ENCODE peak calls at places on chromosomes 7 and 10, in four cellular contexts. Q is SJCRH30, T is ovary, B is body of pancreas. R is an unnamed sample. For H3K9me3, the result is how much of the 10 kb centered on the place peaks cover.

GRCh38 chr7:121529003-121529402 is 132.9 kb upstream of the FAM3C start:
- DNase-seq in Q (no peak), T (no peak), B (no peak), R (no peak)

GRCh38 chr10:52956451-52956850 is 183.9 kb upstream of the MBL2 start:
- DNase-seq in Q (no peak), T (no peak), B (no peak), R (peak)

GRCh38 chr10:119318411-119319160 is 111.2 kb downstream of the GRK5 start:
- DNase-seq in Q (no peak), T (no peak), B (no peak), R (no peak)

GRCh38 chr10:132211246-132211645 is 24.5 kb downstream of the DPYSL4 start:
- DNase-seq in Q (no peak), T (no peak), B (no peak), R (no peak)

GRCh38 chr10:58175990-58176910 is 91.4 kb downstream of the IPMK start:
- DNase-seq in Q (no peak), T (no peak), B (no peak), R (no peak)

GRCh38 chr10:70736470-70736982 is 48.7 kb downstream of the TBATA start:
- DNase-seq in Q (no peak), T (no peak), B (no peak), R (peak)

GRCh38 chr7:148930335-148930734 is 46.2 kb upstream of the EZH2 start:
- DNase-seq in Q (no peak), T (no peak), B (no peak), R (no peak)

GRCh38 chr10:98460837-98461499 is 14.2 kb upstream of the HPS1 start:
- DNase-seq in Q (peak), T (peak), B (peak), R (peak)

GRCh38 chr10:119201233-119201632 is 6.1 kb upstream of the GRK5 start:
- DNase-seq in Q (no peak), T (no peak), B (no peak), R (no peak)

GRCh38 chr10:100814751-100815474 is 69.5 kb downstream of the PAX2 start:
- DNase-seq in Q (no peak), T (no peak), B (no peak), R (no peak)

GRCh38 chr7:130084037-130084875 is 13.9 kb downstream of the KLHDC10 start:
- DNase-seq in Q (no peak), T (no peak), B (no peak), R (no peak)

GRCh38 chr10:118569882-118570252 is 25.6 kb downstream of the PRLHR start:
- DNase-seq in Q (no peak), T (no peak), B (no peak), R (no peak)

GRCh38 chr7:118642396-118642795 is 417.9 kb downstream of the ANKRD7 start:
- DNase-seq in Q (no peak), T (no peak), B (no peak), R (no peak)

GRCh38 chr10:47378606-47379444 is 5.3 kb downstream of the ZNF488 start:
- DNase-seq in Q (no peak), T (no peak), B (no peak), R (no peak)

GRCh38 chr10:124735491-124736286 is 8.5 kb downstream of the FAM53B start:
- DNase-seq in Q (no peak), T (peak), B (no peak), R (no peak)

GRCh38 chr10:105140600-105140999 is 499.5 kb downstream of the SORCS3 start:
- DNase-seq in Q (no peak), T (no peak), B (no peak), R (no peak)

GRCh38 chr7:78585958-78586357 is 787.4 kb downstream of the PHTF2 start:
- DNase-seq in Q (no peak), T (no peak), B (no peak), R (no peak)

GRCh38 chr7:45594780-45595535 is 20.8 kb downstream of the ADCY1 start:
- DNase-seq in Q (no peak), T (no peak), B (no peak), R (no peak)

GRCh38 chr7:139572704-139573395 is 49.4 kb downstream of the CLEC2L start:
- DNase-seq in Q (no peak), T (peak), B (no peak), R (no peak)

GRCh38 chr7:148575640-148576411 is 14.7 kb upstream of the C7orf33 start:
- DNase-seq in Q (peak), T (peak), B (peak), R (peak)

GRCh38 chr10:110425684-110426293 is 71.9 kb upstream of the DUSP5 start:
- DNase-seq in Q (no peak), T (no peak), B (peak), R (peak)

GRCh38 chr7:65269150-65269856 is 104.4 kb upstream of the ZNF92 start:
- DNase-seq in Q (peak), T (peak), B (peak), R (no peak)

GRCh38 chr10:48605786-48606529 is 1.1 kb upstream of the ARHGAP22 start:
- DNase-seq in Q (no peak), T (no peak), B (no peak), R (no peak)

GRCh38 chr7:134422646-134423045 is 36.3 kb downstream of the AKR1B1 start:
- DNase-seq in Q (no peak), T (no peak), B (no peak), R (no peak)

GRCh38 chr10:68333452-68333851 is 724 bp upstream of the PBLD start:
- DNase-seq in Q (no peak), T (no peak), B (no peak), R (no peak)

GRCh38 chr7:3162286-3162685 is 118.6 kb upstream of the CARD11 start:
- DNase-seq in Q (no peak), T (no peak), B (no peak), R (no peak)

GRCh38 chr10:84197643-84198042 is 3.3 kb downstream of the CDHR1 start:
- DNase-seq in Q (no peak), T (no peak), B (no peak), R (no peak)

GRCh38 chr10:59873924-59874323 is 32.4 kb downstream of the CCDC6 start:
- DNase-seq in Q (no peak), T (no peak), B (no peak), R (no peak)

GRCh38 chr7:123528265-123528664 is 6.1 kb downstream of the IQUB start:
- DNase-seq in Q (no peak), T (no peak), B (no peak), R (no peak)

GRCh38 chr7:64625114-64626082 is 40.5 kb upstream of the ZNF107 start:
- DNase-seq in Q (no peak), T (no peak), B (no peak), R (peak)

GRCh38 chr10:84424731-84425165 is 96.4 kb downstream of the CCSER2 start:
- DNase-seq in Q (peak), T (peak), B (peak), R (peak)

GRCh38 chr10:74704629-74705360 is 121.6 kb upstream of the KAT6B start:
- DNase-seq in Q (peak), T (no peak), B (peak), R (no peak)

GRCh38 chr7:21605008-21605407 is 62.2 kb downstream of the DNAH11 start:
- DNase-seq in Q (no peak), T (no peak), B (no peak), R (no peak)

GRCh38 chr10:49287689-49288340 is 11.2 kb upstream of the C10orf71 start:
- DNase-seq in Q (peak), T (no peak), B (no peak), R (no peak)

GRCh38 chr7:41700044-41700471 is 2.8 kb downstream of the INHBA start:
- DNase-seq in Q (no peak), T (peak), B (no peak), R (no peak)

GRCh38 chr7:41701542-41701941 is 1.3 kb downstream of the INHBA start:
- DNase-seq in Q (no peak), T (no peak), B (no peak), R (no peak)

GRCh38 chr7:41705109-41705871 is 2.4 kb upstream of the INHBA start:
- DNase-seq in Q (peak), T (peak), B (peak), R (peak)

GRCh38 chr7:41701068-41701467 is 1.8 kb downstream of the INHBA start:
- DNase-seq in Q (no peak), T (peak), B (no peak), R (no peak)

GRCh38 chr7:41702635-41703371 is at the start of gene INHBA:
- DNase-seq in Q (no peak), T (peak), B (no peak), R (no peak)
- H3K4me3 ChIP-seq in Q (no peak), T (no peak), B (no peak), R (no peak)

GRCh38 chr7:128902761-128903585 is 7.5 kb downstream of the KCP start:
- DNase-seq in Q (no peak), T (no peak), B (no peak), R (peak)
- H3K9me3 ChIP-seq in Q (under half), T (under half), B (under half), R (under half)

GRCh38 chr7:68006619-68007018 is 1010.0 kb downstream of the TYW1 start:
- DNase-seq in Q (no peak), T (no peak), B (no peak), R (no peak)
- H3K27ac ChIP-seq in Q (no peak), T (no peak), B (no peak), R (no peak)

DNA sequence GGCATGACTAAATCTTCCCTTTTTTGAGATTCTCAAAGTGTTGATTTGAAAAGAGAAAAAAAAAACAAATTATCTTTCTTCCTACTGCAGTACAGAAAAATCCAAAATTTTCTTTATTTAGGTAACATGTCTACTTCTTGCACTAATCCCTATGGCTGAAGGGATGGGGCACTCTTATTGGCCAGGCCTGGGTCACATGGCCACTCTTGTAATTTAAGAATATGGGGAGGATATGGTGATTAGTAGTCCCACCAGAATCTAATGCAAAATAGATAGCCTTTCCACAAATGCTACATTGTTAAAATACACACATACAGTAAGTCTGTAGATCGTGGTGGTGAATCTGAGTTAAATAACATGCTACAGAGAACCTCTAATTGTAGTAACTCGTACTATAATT is 7.0 kb upstream of the PALS2 start:
- DNase-seq in Q (peak), T (no peak), B (no peak), R (no peak)
- H3K4me3 ChIP-seq in Q (no peak), T (no peak), B (no peak), R (no peak)

DNA sequence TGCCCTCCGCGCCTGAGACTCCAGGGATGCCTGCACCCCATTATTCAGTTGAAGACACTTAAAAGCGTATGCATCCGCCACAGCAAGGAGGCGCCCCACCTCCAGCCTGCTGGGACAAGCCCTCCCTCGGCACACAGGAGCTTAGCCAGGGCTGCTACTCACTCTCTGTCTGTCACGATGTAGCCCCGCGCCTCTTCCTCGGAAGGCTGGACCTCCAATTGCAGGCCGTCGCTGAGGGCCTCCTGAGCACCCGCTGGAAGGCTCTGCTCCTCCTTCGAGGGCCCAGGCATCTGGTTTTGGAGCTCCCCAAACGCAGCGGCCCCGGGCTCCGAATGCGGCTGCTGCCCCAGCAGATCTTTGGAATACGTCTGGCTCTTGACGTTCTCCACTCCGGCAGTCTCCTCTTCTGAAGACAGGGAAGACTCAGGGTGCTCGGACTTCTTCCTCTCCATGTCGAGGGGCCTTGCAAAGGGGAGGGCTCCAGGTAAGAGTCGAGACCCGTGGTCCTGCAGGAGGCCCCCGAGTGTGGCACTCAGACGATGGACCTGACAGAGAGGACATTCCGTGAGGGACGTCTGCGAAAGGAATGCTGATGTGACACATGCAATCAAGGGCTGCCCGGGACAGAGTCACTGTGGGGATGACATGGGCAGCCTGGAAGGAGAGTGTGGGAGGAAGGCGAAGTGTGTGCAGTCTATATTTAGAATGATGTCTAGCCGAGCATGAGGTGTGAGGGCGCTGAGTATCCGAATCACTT is 453.9 kb downstream of the PTPRN2 start:
- DNase-seq in Q (no peak), T (no peak), B (no peak), R (no peak)
- H3K9me3 ChIP-seq in Q (under half), T (under half), B (under half), R (under half)

GRCh38 chr7:5375925-5376324 is 47.7 kb downstream of the TNRC18 start:
- DNase-seq in Q (no peak), T (no peak), B (no peak), R (no peak)
- H3K27ac ChIP-seq in Q (no peak), T (no peak), B (no peak), R (no peak)

GRCh38 chr10:61899663-61899996 is 1.9 kb upstream of the ARID5B start:
- DNase-seq in Q (no peak), T (no peak), B (no peak), R (peak)
- H3K4me3 ChIP-seq in Q (peak), T (peak), B (no peak), R (no peak)

GRCh38 chr7:145219461-145219860 is 383.6 kb upstream of the TPK1 start:
- DNase-seq in Q (no peak), T (no peak), B (no peak), R (no peak)
- H3K9me3 ChIP-seq in Q (under half), T (under half), B (under half), R (under half)

DNA sequence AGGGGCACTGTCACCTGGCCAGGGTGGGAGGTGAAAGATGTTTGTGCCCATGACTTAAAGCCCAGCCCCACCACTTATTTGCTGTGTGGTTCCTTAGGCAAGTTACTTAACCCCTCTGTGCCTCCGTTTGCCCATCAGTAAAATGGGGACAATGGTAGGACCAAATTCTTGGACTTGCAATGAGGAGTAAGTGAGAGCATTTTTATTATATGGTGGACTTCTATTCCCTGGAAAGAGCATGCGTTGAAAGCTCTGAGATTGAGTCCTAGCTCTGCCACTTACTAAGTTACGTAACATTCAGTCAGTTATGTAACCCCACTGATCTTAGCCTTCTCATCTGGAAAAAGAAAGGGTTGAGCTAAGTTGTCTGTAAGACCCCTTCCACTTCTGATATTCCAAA is 18.8 kb downstream of the VSIR start:
- DNase-seq in Q (no peak), T (no peak), B (no peak), R (no peak)
- H3K27ac ChIP-seq in Q (no peak), T (no peak), B (peak), R (peak)

GRCh38 chr7:88312061-88312663 is 5.5 kb upstream of the STEAP4 start:
- DNase-seq in Q (no peak), T (no peak), B (peak), R (no peak)
- H3K4me3 ChIP-seq in Q (no peak), T (no peak), B (no peak), R (no peak)

R was measured in small intestine.